ENCODE peak calls at places on chromosomes 12 and 14, in seven cellular contexts. Q is lower lobe of right lung, A is esophagus squamous epithelium, W is ovary, N is heart left ventricle, E is mesendoderm, V is cardiac muscle cell. D is an unnamed sample. For H3K27me3, the result is how much of the 10 kb centered on the place peaks cover.

GRCh38 chr14:91867316-91867988 is at the start of gene TC2N:
- DNase-seq in A (no peak), E (no peak), N (no peak), Q (no peak), V (no peak), W (no peak), D (no peak)

GRCh38 chr12:128864516-128865186 is 11.4 kb downstream of the GLT1D1 start:
- DNase-seq in A (no peak), W (no peak), V (no peak), E (no peak), N (peak), Q (no peak), D (no peak)

GRCh38 chr12:85865905-85866304 is 8.2 kb upstream of the NTS start:
- DNase-seq in E (peak), Q (no peak), A (no peak), N (peak), W (no peak), V (peak), D (no peak)

GRCh38 chr12:64670856-64671639 is 60.8 kb downstream of the RASSF3 start:
- DNase-seq in V (peak), A (no peak), Q (no peak), N (no peak), E (peak), W (no peak), D (no peak)

GRCh38 chr12:4855121-4855924 is 54.4 kb upstream of the KCNA1 start:
- DNase-seq in W (peak), V (peak), Q (no peak), N (no peak), A (no peak), E (peak), D (peak)

GRCh38 chr12:75623631-75624118 is 112.3 kb upstream of the KRR1 start:
- DNase-seq in N (no peak), Q (no peak), V (peak), W (no peak), E (peak), A (no peak), D (peak)

GRCh38 chr14:87205811-87206210 is 787.2 kb downstream of the GALC start:
- DNase-seq in V (no peak), A (no peak), W (no peak), Q (no peak), E (no peak), N (no peak), D (no peak)

GRCh38 chr14:55272922-55273321 is 1.7 kb downstream of the FBXO34 start:
- DNase-seq in V (no peak), N (no peak), Q (no peak), E (no peak), W (no peak), A (no peak), D (no peak)

GRCh38 chr12:6326316-6326959 is 15.4 kb downstream of the TNFRSF1A start:
- DNase-seq in W (peak), V (peak), A (no peak), Q (no peak), E (peak), N (peak), D (peak)

GRCh38 chr12:14618990-14619389 is 51.3 kb upstream of the PLBD1 start:
- DNase-seq in E (peak), N (no peak), Q (no peak), W (no peak), A (no peak), V (peak), D (peak)

GRCh38 chr12:121860257-121860656 is 1.6 kb upstream of the HPD start:
- DNase-seq in V (no peak), E (peak), W (no peak), A (no peak), Q (no peak), N (no peak), D (no peak)

GRCh38 chr12:131133015-131133905 is 179.6 kb downstream of the ADGRD1 start:
- DNase-seq in N (no peak), A (no peak), V (peak), E (no peak), W (peak), Q (no peak), D (no peak)

GRCh38 chr12:53145861-53146260 is 34.7 kb upstream of the ZNF740 start:
- DNase-seq in N (no peak), E (no peak), W (no peak), Q (no peak), A (no peak), V (no peak), D (no peak)

GRCh38 chr12:69872804-69873203 is 47.8 kb downstream of the MYRFL start:
- DNase-seq in W (no peak), A (no peak), Q (no peak), V (peak), N (no peak), E (no peak), D (no peak)

GRCh38 chr12:126936181-126936851 is 1330.7 kb upstream of the TMEM132C start:
- DNase-seq in V (no peak), W (no peak), Q (no peak), E (peak), A (no peak), N (peak), D (no peak)

GRCh38 chr12:95316798-95317197 is 99.2 kb downstream of the VEZT start:
- DNase-seq in N (no peak), A (no peak), E (no peak), Q (no peak), W (no peak), V (no peak), D (no peak)

GRCh38 chr14:91387135-91387849 is 30.3 kb downstream of the CCDC88C start:
- DNase-seq in A (no peak), E (no peak), W (no peak), V (peak), N (no peak), Q (peak), D (peak)

GRCh38 chr12:76345569-76345968 is 2.6 kb downstream of the BBS10 start:
- DNase-seq in Q (no peak), A (no peak), N (no peak), V (no peak), E (no peak), W (no peak), D (no peak)

GRCh38 chr14:77485256-77485655 is 13.4 kb downstream of the ISM2 start:
- DNase-seq in E (no peak), A (no peak), W (no peak), Q (no peak), N (no peak), V (no peak), D (no peak)

GRCh38 chr12:26989873-26990272 is 24.3 kb downstream of the TM7SF3 start:
- DNase-seq in W (no peak), V (no peak), E (no peak), Q (no peak), N (no peak), A (no peak), D (no peak)

GRCh38 chr12:4037747-4038312 is 164.6 kb upstream of the PARP11 start:
- DNase-seq in W (peak), Q (no peak), N (no peak), V (peak), A (no peak), E (no peak), D (peak)

GRCh38 chr14:102926104-102926503 is 3.6 kb downstream of the AMN start:
- DNase-seq in A (no peak), V (no peak), Q (peak), E (no peak), N (no peak), W (no peak), D (peak)

GRCh38 chr12:132771126-132771838 is 9.7 kb upstream of the ANKLE2 start:
- DNase-seq in Q (no peak), A (no peak), N (no peak), V (no peak), W (no peak), E (no peak), D (no peak)

GRCh38 chr14:50804181-50804721 is 26.7 kb downstream of the NIN start:
- DNase-seq in E (no peak), N (no peak), A (no peak), Q (no peak), V (peak), W (no peak), D (no peak)

GRCh38 chr12:76764856-76765255 is 941 bp downstream of the ZDHHC17 start:
- DNase-seq in N (no peak), V (peak), E (no peak), A (no peak), Q (no peak), W (no peak), D (no peak)

GRCh38 chr14:66443158-66443695 is 42.9 kb upstream of the CCDC196 start:
- DNase-seq in N (no peak), Q (no peak), W (no peak), E (no peak), A (no peak), V (no peak), D (no peak)

GRCh38 chr14:67461341-67461985 is 27.1 kb downstream of the TMEM229B start:
- DNase-seq in W (no peak), N (no peak), A (no peak), Q (no peak), E (no peak), V (peak), D (no peak)

GRCh38 chr12:94228488-94228907 is 80.1 kb downstream of the PLXNC1 start:
- DNase-seq in E (no peak), Q (no peak), N (no peak), W (no peak), V (no peak), A (no peak), D (no peak)

GRCh38 chr12:122421815-122422737 is at the start of gene CLIP1:
- DNase-seq in W (peak), N (peak), V (peak), A (no peak), Q (peak), E (peak), D (peak)

GRCh38 chr12:109678732-109679131 is 34.9 kb upstream of the FAM222A start:
- DNase-seq in Q (no peak), A (no peak), W (no peak), N (no peak), V (no peak), E (peak), D (no peak)

GRCh38 chr12:52145228-52145940 is 46.4 kb downstream of the KRT80 start:
- DNase-seq in E (no peak), V (no peak), N (no peak), Q (no peak), W (no peak), A (no peak), D (peak)

GRCh38 chr14:89681086-89682018 is 264.3 kb upstream of the FOXN3 start:
- DNase-seq in N (no peak), Q (peak), A (no peak), W (no peak), V (no peak), E (no peak), D (no peak)

DNA sequence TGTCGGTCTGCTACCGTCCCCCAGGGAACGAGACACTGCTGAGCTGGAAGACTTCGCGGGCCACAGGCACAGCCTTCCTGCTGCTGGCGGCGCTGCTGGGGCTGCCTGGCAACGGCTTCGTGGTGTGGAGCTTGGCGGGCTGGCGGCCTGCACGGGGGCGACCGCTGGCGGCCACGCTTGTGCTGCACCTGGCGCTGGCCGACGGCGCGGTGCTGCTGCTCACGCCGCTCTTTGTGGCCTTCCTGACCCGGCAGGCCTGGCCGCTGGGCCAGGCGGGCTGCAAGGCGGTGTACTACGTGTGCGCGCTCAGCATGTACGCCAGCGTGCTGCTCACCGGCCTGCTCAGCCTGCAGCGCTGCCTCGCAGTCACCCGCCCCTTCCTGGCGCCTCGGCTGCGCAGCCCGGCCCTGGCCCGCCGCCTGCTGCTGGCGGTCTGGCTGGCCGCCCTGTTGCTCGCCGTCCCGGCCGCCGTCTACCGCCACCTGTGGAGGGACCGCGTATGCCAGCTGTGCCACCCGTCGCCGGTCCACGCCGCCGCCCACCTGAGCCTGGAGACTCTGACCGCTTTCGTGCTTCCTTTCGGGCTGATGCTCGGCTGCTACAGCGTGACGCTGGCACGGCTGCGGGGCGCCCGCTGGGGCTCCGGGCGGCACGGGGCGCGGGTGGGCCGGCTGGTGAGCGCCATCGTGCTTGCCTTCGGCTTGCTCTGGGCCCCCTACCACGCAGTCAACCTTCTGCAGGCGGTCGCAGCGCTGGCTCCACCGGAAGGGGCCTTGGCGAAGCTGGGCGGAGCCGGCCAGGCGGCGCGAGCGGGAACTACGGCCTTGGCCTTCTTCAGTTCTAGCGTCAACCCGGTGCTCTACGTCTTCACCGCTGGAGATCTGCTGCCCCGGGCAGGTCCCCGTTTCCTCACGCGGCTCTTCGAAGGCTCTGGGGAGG is at the start of gene LTB4R:
- DNase-seq in A (no peak), E (no peak), Q (peak), N (peak), V (peak), W (peak), D (no peak)
- H3K4me3 ChIP-seq in A (peak), E (no peak), Q (peak), N (peak), V (no peak), W (peak), D (no peak)

DNA sequence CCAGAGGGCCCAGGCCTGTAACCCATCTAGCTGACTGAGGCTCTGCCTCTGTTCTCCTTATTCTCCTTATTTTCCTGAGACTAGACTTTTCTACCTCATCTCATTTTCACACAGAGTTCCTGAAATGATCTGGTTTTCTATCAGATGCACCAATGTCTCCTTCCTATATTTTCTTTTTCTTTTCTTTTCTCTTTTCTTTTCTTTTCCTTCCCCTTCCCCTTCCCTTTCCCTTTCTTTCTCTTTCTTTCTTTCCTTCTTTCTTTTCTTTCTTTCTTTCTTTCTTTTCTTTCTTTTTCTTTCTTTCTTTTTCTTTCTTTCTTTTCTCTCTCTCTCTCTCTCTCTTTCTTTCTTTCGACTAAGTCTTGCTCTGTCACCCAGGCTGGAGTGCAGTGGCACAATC is 3.0 kb upstream of the CCDC184 start:
- DNase-seq in Q (no peak), V (no peak), W (no peak), A (no peak), N (no peak), E (no peak), D (no peak)
- H3K27me3 ChIP-seq in Q (half or more), V (half or more), W (under half), A (half or more), N (half or more), E (under half), D (half or more)

DNA sequence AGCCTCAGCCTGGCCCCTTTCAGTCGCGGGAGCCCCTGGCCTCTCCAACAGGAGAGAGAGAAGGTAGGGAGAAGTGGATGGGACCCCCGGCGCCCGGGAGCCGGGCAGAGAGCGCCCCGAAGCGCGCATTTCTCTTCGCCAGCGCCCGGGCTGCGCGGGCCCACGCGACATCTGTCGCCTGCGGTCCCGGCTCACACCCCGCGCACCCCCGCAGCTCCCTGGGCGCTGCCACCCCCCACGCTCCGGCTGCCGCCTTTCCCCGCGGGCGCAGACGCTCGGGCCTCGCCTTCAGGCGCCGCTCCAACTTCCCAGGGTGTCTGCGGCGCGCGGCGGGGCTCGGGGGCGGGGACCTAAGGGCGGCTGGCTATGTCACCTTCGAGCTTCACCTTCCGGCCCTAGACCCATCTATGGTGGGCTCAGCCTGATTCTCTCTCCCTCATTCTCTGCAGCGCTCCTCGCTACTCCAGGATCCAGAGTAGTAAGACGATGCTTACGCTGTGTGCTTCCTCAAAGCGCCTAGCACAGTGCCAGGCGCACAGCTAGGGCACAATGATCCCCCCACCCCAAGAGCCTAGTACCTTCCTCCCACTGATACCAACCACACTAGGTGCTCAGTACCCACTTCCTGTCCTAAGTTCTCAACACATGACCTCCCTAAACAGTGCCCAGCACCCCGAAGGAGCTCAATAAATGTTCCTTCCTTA is 1.6 kb downstream of the HRK start:
- DNase-seq in A (no peak), Q (no peak), W (no peak), V (no peak), E (no peak), N (no peak), D (peak)
- H3K4me3 ChIP-seq in A (peak), Q (peak), W (no peak), V (peak), E (peak), N (peak), D (peak)

GRCh38 chr14:56813143-56813551 is 2.9 kb upstream of the OTX2 start:
- DNase-seq in A (no peak), N (no peak), E (no peak), W (no peak), Q (no peak), V (no peak), D (peak)

GRCh38 chr14:56817396-56817921 is 7.2 kb upstream of the OTX2 start:
- DNase-seq in A (no peak), N (no peak), W (no peak), Q (no peak), E (no peak), V (no peak), D (no peak)

GRCh38 chr14:56814468-56815074 is 4.3 kb upstream of the OTX2 start:
- DNase-seq in V (no peak), Q (no peak), E (peak), W (no peak), A (no peak), N (no peak), D (peak)

GRCh38 chr14:56816575-56817391 is 6.5 kb upstream of the OTX2 start:
- DNase-seq in A (no peak), W (no peak), E (peak), N (no peak), V (no peak), Q (no peak), D (peak)

GRCh38 chr14:56815301-56815700 is 5.0 kb upstream of the OTX2 start:
- DNase-seq in Q (no peak), N (no peak), V (no peak), A (no peak), W (no peak), E (no peak), D (no peak)
- H3K27me3 ChIP-seq in Q (half or more), N (half or more), V (half or more), A (half or more), W (under half), E (under half), D (half or more)

GRCh38 chr12:101823039-101823438 is 7.7 kb downstream of the GNPTAB start:
- DNase-seq in N (no peak), V (no peak), A (no peak), W (no peak), Q (no peak), E (no peak), D (no peak)

GRCh38 chr12:101823891-101824290 is 6.9 kb downstream of the GNPTAB start:
- DNase-seq in N (peak), Q (no peak), A (no peak), E (peak), W (no peak), V (peak), D (peak)

GRCh38 chr12:101828463-101829196 is 2.1 kb downstream of the GNPTAB start:
- DNase-seq in E (no peak), Q (no peak), A (no peak), V (no peak), N (no peak), W (no peak), D (no peak)

GRCh38 chr12:101826766-101827368 is 3.9 kb downstream of the GNPTAB start:
- DNase-seq in E (no peak), V (no peak), W (no peak), N (no peak), Q (peak), A (no peak), D (peak)

GRCh38 chr12:101824831-101825230 is 5.9 kb downstream of the GNPTAB start:
- DNase-seq in N (no peak), E (peak), A (no peak), Q (no peak), V (no peak), W (no peak), D (no peak)
- H3K4me3 ChIP-seq in N (no peak), E (no peak), A (no peak), Q (no peak), V (no peak), W (no peak), D (no peak)

DNA sequence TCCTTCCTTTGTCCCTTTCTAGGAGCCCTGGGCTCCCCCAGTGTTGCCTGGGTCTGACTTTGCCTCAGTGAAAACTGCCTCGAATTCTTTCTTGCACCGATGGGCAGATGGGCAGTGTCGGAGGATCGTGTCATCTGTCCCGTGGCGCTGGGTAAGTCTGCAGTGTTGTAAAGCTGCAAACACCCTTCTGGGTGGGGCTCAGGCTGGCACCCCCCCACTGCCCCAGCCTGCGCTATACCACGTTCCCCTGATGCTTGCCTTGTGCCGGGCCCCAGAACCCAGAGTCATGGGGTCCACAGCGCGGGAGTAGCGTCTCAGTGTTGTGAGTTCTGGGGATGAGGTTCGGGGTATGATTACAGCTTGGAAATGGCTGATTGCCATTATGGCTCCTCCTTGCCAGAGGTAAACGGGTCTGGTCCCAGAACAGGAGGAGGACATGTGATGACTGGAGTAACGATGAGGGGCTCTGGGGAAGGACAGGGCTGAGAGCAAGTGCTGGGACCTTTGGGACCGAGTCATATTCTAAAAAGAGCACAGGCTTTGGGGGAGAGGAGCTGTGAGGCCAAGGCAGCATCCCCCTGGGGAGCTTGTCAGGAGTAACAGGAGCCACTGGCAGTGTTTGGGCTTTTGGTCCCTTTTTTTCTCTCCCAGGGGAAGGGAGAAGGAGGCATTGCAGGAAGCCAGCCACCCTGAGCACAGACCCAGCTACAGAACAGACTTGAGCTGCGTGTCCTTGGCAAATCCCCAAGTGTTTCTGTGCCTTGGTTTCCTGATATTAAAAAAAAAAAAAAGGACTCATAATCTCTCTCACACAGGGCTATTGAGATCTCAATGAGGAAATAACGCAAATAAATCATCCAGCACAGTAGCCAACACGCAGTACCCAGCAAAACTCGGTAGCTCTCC is 4.3 kb downstream of the RTL1 start:
- DNase-seq in Q (peak), W (peak), V (peak), N (peak), A (no peak), E (peak), D (peak)
- H3K27me3 ChIP-seq in Q (under half), W (under half), V (under half), N (half or more), A (half or more), E (under half), D (under half)